ENCODE peak calls at places on chromosomes 12 and 14, in five cellular contexts. One of them, this sample, is unnamed.

GRCh38 chr12:114395755-114396152 is 10.2 kb downstream of the TBX5 start:
- DNase-seq in PC-3: no peak
- DNase-seq in right atrium auricular region: no peak
- DNase-seq in upper lobe of right lung: no peak
- DNase-seq in CD8-positive, alpha-beta memory T cell: no peak
- DNase-seq in this sample: peak; percentile 38

GRCh38 chr12:57047981-57048380 is 1.9 kb downstream of the MYO1A start:
- DNase-seq in right atrium auricular region: no peak
- DNase-seq in CD8-positive, alpha-beta memory T cell: no peak
- DNase-seq in upper lobe of right lung: no peak
- DNase-seq in PC-3: no peak
- DNase-seq in this sample: no peak

GRCh38 chr12:108720757-108721514 is 10.4 kb downstream of the CORO1C start:
- DNase-seq in right atrium auricular region: no peak
- DNase-seq in CD8-positive, alpha-beta memory T cell: no peak
- DNase-seq in PC-3: peak; percentile 65
- DNase-seq in upper lobe of right lung: no peak
- DNase-seq in this sample: no peak

GRCh38 chr12:65839027-65839426 is 14.7 kb downstream of the HMGA2 start:
- DNase-seq in PC-3: peak; percentile 6
- DNase-seq in upper lobe of right lung: no peak
- DNase-seq in right atrium auricular region: no peak
- DNase-seq in CD8-positive, alpha-beta memory T cell: no peak
- DNase-seq in this sample: no peak

GRCh38 chr12:123713398-123714301 is 1.5 kb downstream of the ATP6V0A2 start:
- DNase-seq in upper lobe of right lung: no peak
- DNase-seq in PC-3: peak; percentile 29
- DNase-seq in CD8-positive, alpha-beta memory T cell: no peak
- DNase-seq in right atrium auricular region: no peak
- DNase-seq in this sample: no peak

GRCh38 chr12:114174326-114174725 is 208.2 kb upstream of the RBM19 start:
- DNase-seq in upper lobe of right lung: no peak
- DNase-seq in right atrium auricular region: no peak
- DNase-seq in CD8-positive, alpha-beta memory T cell: no peak
- DNase-seq in PC-3: no peak
- DNase-seq in this sample: no peak

GRCh38 chr12:119746169-119746568 is 78.2 kb downstream of the PRKAB1 start:
- DNase-seq in right atrium auricular region: no peak
- DNase-seq in CD8-positive, alpha-beta memory T cell: no peak
- DNase-seq in PC-3: no peak
- DNase-seq in upper lobe of right lung: no peak
- DNase-seq in this sample: no peak

GRCh38 chr12:60148109-60148508 is 552.3 kb downstream of the SLC16A7 start:
- DNase-seq in right atrium auricular region: no peak
- DNase-seq in upper lobe of right lung: no peak
- DNase-seq in PC-3: peak; percentile 84
- DNase-seq in CD8-positive, alpha-beta memory T cell: no peak
- DNase-seq in this sample: no peak

GRCh38 chr12:75564821-75565220 is 53.4 kb upstream of the KRR1 start:
- DNase-seq in CD8-positive, alpha-beta memory T cell: no peak
- DNase-seq in upper lobe of right lung: no peak
- DNase-seq in PC-3: no peak
- DNase-seq in right atrium auricular region: no peak
- DNase-seq in this sample: no peak

GRCh38 chr12:62210422-62210821 is 49.8 kb upstream of the USP15 start:
- DNase-seq in right atrium auricular region: no peak
- DNase-seq in upper lobe of right lung: no peak
- DNase-seq in CD8-positive, alpha-beta memory T cell: peak; percentile 55
- DNase-seq in PC-3: peak; percentile 69
- DNase-seq in this sample: peak; percentile 64

GRCh38 chr12:107328442-107329133 is 235.2 kb upstream of the CRY1 start:
- DNase-seq in right atrium auricular region: no peak
- DNase-seq in CD8-positive, alpha-beta memory T cell: no peak
- DNase-seq in upper lobe of right lung: no peak
- DNase-seq in PC-3: peak; percentile 53
- DNase-seq in this sample: peak; percentile 56

GRCh38 chr12:130661501-130662255 is 54.4 kb downstream of the RIMBP2 start:
- DNase-seq in right atrium auricular region: no peak
- DNase-seq in CD8-positive, alpha-beta memory T cell: no peak
- DNase-seq in upper lobe of right lung: no peak
- DNase-seq in PC-3: no peak
- DNase-seq in this sample: no peak

GRCh38 chr14:67569651-67570290 is 30.3 kb downstream of the PIGH start:
- DNase-seq in CD8-positive, alpha-beta memory T cell: no peak
- DNase-seq in upper lobe of right lung: peak; percentile 41
- DNase-seq in PC-3: no peak
- DNase-seq in right atrium auricular region: no peak
- DNase-seq in this sample: no peak

GRCh38 chr12:113403435-113404415 is at the start of gene SDS:
- DNase-seq in upper lobe of right lung: no peak
- DNase-seq in CD8-positive, alpha-beta memory T cell: no peak
- DNase-seq in right atrium auricular region: no peak
- DNase-seq in PC-3: peak; percentile 28
- DNase-seq in this sample: peak; percentile 90

GRCh38 chr14:23138173-23138535 is 19.1 kb upstream of the CEBPE start:
- DNase-seq in CD8-positive, alpha-beta memory T cell: no peak
- DNase-seq in upper lobe of right lung: no peak
- DNase-seq in right atrium auricular region: no peak
- DNase-seq in PC-3: no peak
- DNase-seq in this sample: no peak

GRCh38 chr14:98259881-98260280 is 1012.1 kb downstream of the BCL11B start:
- DNase-seq in upper lobe of right lung: no peak
- DNase-seq in CD8-positive, alpha-beta memory T cell: no peak
- DNase-seq in PC-3: peak; percentile 18
- DNase-seq in right atrium auricular region: no peak
- DNase-seq in this sample: no peak

GRCh38 chr12:32533971-32534590 is 134.7 kb downstream of the FGD4 start:
- DNase-seq in upper lobe of right lung: no peak
- DNase-seq in right atrium auricular region: peak; percentile 67
- DNase-seq in CD8-positive, alpha-beta memory T cell: no peak
- DNase-seq in PC-3: peak; percentile 43
- DNase-seq in this sample: no peak

GRCh38 chr14:94998702-94999101 is 158.6 kb downstream of the DICER1 start:
- DNase-seq in PC-3: peak; percentile 11
- DNase-seq in right atrium auricular region: no peak
- DNase-seq in CD8-positive, alpha-beta memory T cell: no peak
- DNase-seq in upper lobe of right lung: no peak
- DNase-seq in this sample: no peak

GRCh38 chr12:48143898-48144297 is 13.4 kb downstream of the ASB8 start:
- DNase-seq in PC-3: no peak
- DNase-seq in right atrium auricular region: no peak
- DNase-seq in upper lobe of right lung: no peak
- DNase-seq in CD8-positive, alpha-beta memory T cell: no peak
- DNase-seq in this sample: no peak

GRCh38 chr12:49947593-49948226 is 2.8 kb upstream of the AQP2 start:
- DNase-seq in upper lobe of right lung: no peak
- DNase-seq in right atrium auricular region: no peak
- DNase-seq in CD8-positive, alpha-beta memory T cell: no peak
- DNase-seq in PC-3: no peak
- DNase-seq in this sample: no peak

GRCh38 chr12:90245396-90245795 is 536.8 kb upstream of the ATP2B1 start:
- DNase-seq in CD8-positive, alpha-beta memory T cell: no peak
- DNase-seq in right atrium auricular region: no peak
- DNase-seq in PC-3: no peak
- DNase-seq in upper lobe of right lung: no peak
- DNase-seq in this sample: no peak

GRCh38 chr14:103520657-103521437 is 1.8 kb downstream of the CKB start:
- DNase-seq in right atrium auricular region: peak; percentile 84
- DNase-seq in upper lobe of right lung: peak; percentile 94
- DNase-seq in PC-3: peak; percentile 82
- DNase-seq in CD8-positive, alpha-beta memory T cell: peak; percentile 77
- DNase-seq in this sample: peak; percentile 96

GRCh38 chr14:95184413-95184790 is 27.1 kb upstream of the DICER1 start:
- DNase-seq in right atrium auricular region: no peak
- DNase-seq in upper lobe of right lung: no peak
- DNase-seq in CD8-positive, alpha-beta memory T cell: no peak
- DNase-seq in PC-3: no peak
- DNase-seq in this sample: peak; percentile 85

GRCh38 chr14:55913324-55914035 is 204.7 kb upstream of the PELI2 start:
- DNase-seq in PC-3: no peak
- DNase-seq in right atrium auricular region: peak; percentile 82
- DNase-seq in upper lobe of right lung: no peak
- DNase-seq in CD8-positive, alpha-beta memory T cell: no peak
- DNase-seq in this sample: peak; percentile 71

GRCh38 chr14:60862283-60862682 is 118.6 kb downstream of the TRMT5 start:
- DNase-seq in right atrium auricular region: no peak
- DNase-seq in CD8-positive, alpha-beta memory T cell: no peak
- DNase-seq in PC-3: peak; percentile 92
- DNase-seq in upper lobe of right lung: no peak
- DNase-seq in this sample: no peak

GRCh38 chr14:50057331-50057730 is 59.0 kb downstream of the VCPKMT start:
- DNase-seq in CD8-positive, alpha-beta memory T cell: no peak
- DNase-seq in PC-3: no peak
- DNase-seq in upper lobe of right lung: no peak
- DNase-seq in right atrium auricular region: no peak
- DNase-seq in this sample: no peak

GRCh38 chr14:50056457-50056856 is 59.9 kb downstream of the VCPKMT start:
- DNase-seq in right atrium auricular region: no peak
- DNase-seq in PC-3: no peak
- DNase-seq in CD8-positive, alpha-beta memory T cell: no peak
- DNase-seq in upper lobe of right lung: peak; percentile 58
- DNase-seq in this sample: no peak

GRCh38 chr14:50055461-50056228 is 60.7 kb downstream of the VCPKMT start:
- DNase-seq in upper lobe of right lung: peak; percentile 46
- DNase-seq in right atrium auricular region: no peak
- DNase-seq in CD8-positive, alpha-beta memory T cell: no peak
- DNase-seq in PC-3: no peak
- DNase-seq in this sample: no peak

GRCh38 chr14:50059773-50060629 is 56.4 kb downstream of the VCPKMT start:
- DNase-seq in PC-3: no peak
- DNase-seq in CD8-positive, alpha-beta memory T cell: no peak
- DNase-seq in upper lobe of right lung: peak; percentile 48
- DNase-seq in right atrium auricular region: no peak
- DNase-seq in this sample: no peak

GRCh38 chr14:50058112-50058511 is 58.3 kb downstream of the VCPKMT start:
- DNase-seq in CD8-positive, alpha-beta memory T cell: no peak
- DNase-seq in right atrium auricular region: no peak
- DNase-seq in PC-3: no peak
- DNase-seq in upper lobe of right lung: no peak
- DNase-seq in this sample: no peak
- H3K4me3 ChIP-seq in CD8-positive, alpha-beta memory T cell: no peak overlapping the region
- H3K4me3 ChIP-seq in right atrium auricular region: no peak overlapping the region
- H3K4me3 ChIP-seq in PC-3: no peak overlapping the region
- H3K4me3 ChIP-seq in upper lobe of right lung: no peak overlapping the region
- H3K4me3 ChIP-seq in this sample: no peak overlapping the region

GRCh38 chr12:64730585-64730964 is 28.6 kb downstream of the GNS start:
- DNase-seq in right atrium auricular region: no peak
- DNase-seq in upper lobe of right lung: no peak
- DNase-seq in CD8-positive, alpha-beta memory T cell: no peak
- DNase-seq in PC-3: no peak
- DNase-seq in this sample: no peak
- H3K27ac ChIP-seq in right atrium auricular region: peak overlapping the region; percentile 28
- H3K27ac ChIP-seq in upper lobe of right lung: peak overlapping the region; percentile 55
- H3K27ac ChIP-seq in CD8-positive, alpha-beta memory T cell: peak overlapping the region; percentile 40
- H3K27ac ChIP-seq in PC-3: no peak overlapping the region
- H3K27ac ChIP-seq in this sample: peak overlapping the region; percentile 48

GRCh38 chr12:121036810-121037326 is 2.2 kb downstream of the OASL start:
- DNase-seq in right atrium auricular region: no peak
- DNase-seq in CD8-positive, alpha-beta memory T cell: peak; percentile 62
- DNase-seq in upper lobe of right lung: peak; percentile 18
- DNase-seq in PC-3: peak; percentile 60
- DNase-seq in this sample: no peak

GRCh38 chr12:121033625-121034349 is 5.3 kb downstream of the OASL start:
- DNase-seq in CD8-positive, alpha-beta memory T cell: peak; percentile 82
- DNase-seq in upper lobe of right lung: no peak
- DNase-seq in right atrium auricular region: no peak
- DNase-seq in PC-3: peak; percentile 87
- DNase-seq in this sample: no peak

GRCh38 chr12:121034906-121035305 is 4.1 kb downstream of the OASL start:
- DNase-seq in PC-3: no peak
- DNase-seq in right atrium auricular region: no peak
- DNase-seq in CD8-positive, alpha-beta memory T cell: no peak
- DNase-seq in upper lobe of right lung: no peak
- DNase-seq in this sample: no peak

GRCh38 chr12:121043067-121043466 is 4.0 kb upstream of the OASL start:
- DNase-seq in CD8-positive, alpha-beta memory T cell: no peak
- DNase-seq in upper lobe of right lung: no peak
- DNase-seq in PC-3: no peak
- DNase-seq in right atrium auricular region: no peak
- DNase-seq in this sample: no peak

DNA sequence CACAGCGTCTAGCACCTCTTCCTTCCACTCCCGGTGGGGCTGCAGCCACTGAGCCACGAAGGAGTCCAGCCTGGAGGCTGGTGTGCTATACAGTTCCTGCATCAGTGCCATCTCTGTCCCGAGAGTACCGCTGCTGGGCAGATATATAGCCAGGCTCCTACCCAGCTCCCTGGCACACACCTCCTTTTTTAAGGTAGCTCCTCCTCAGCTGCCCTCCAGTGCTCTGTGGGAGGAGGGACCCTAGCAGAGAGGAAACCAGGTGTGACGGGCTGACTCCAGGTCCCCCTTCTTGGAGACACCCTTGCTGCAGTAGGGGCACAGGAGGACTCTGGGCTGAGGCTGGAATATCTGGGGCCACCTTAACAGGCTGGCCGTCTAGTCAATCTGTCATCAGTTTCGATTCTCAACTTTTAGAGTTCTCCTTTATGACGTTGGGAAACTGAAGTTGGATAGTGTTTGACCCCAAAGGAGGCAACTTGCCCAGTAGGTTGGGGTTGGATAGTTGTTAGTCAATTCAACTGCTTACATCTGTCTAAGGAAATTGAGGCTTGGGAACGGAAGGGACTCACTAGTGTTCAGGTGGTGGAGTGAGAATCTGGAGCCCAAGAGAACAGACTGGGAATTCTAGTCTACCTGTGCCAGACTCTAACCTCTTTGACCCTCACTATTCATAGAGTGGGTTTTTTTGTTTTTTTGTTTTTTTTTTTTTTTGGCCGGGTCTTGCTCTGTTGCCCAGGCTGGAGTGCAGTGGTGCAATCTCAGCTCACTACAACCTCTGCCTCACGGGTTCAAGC is at the start of gene OASL:
- DNase-seq in PC-3: peak; percentile 63
- DNase-seq in upper lobe of right lung: peak; percentile 76
- DNase-seq in CD8-positive, alpha-beta memory T cell: peak; percentile 73
- DNase-seq in right atrium auricular region: no peak
- DNase-seq in this sample: peak; percentile 54
- H3K4me3 ChIP-seq in PC-3: peak within 1 kb of the TSS; percentile 61
- H3K4me3 ChIP-seq in upper lobe of right lung: peak within 1 kb of the TSS; percentile 60
- H3K4me3 ChIP-seq in CD8-positive, alpha-beta memory T cell: peak within 1 kb of the TSS; percentile 92
- H3K4me3 ChIP-seq in right atrium auricular region: peak within 1 kb of the TSS; percentile 23
- H3K4me3 ChIP-seq in this sample: peak within 1 kb of the TSS; percentile 41

GRCh38 chr12:54214553-54215374 is 26.0 kb upstream of the SMUG1 start:
- DNase-seq in CD8-positive, alpha-beta memory T cell: peak; percentile 91
- DNase-seq in PC-3: peak; percentile 90
- DNase-seq in right atrium auricular region: peak; percentile 75
- DNase-seq in upper lobe of right lung: peak; percentile 92
- DNase-seq in this sample: peak; percentile 89

GRCh38 chr12:54217774-54218221 is 29.0 kb upstream of the SMUG1 start:
- DNase-seq in right atrium auricular region: no peak
- DNase-seq in CD8-positive, alpha-beta memory T cell: no peak
- DNase-seq in PC-3: no peak
- DNase-seq in upper lobe of right lung: peak; percentile 65
- DNase-seq in this sample: peak; percentile 68

GRCh38 chr12:54216580-54217308 is 28.0 kb upstream of the SMUG1 start:
- DNase-seq in PC-3: peak; percentile 88
- DNase-seq in right atrium auricular region: peak; percentile 76
- DNase-seq in CD8-positive, alpha-beta memory T cell: peak; percentile 84
- DNase-seq in upper lobe of right lung: peak; percentile 82
- DNase-seq in this sample: peak; percentile 76

GRCh38 chr12:54215990-54216579 is 27.3 kb upstream of the SMUG1 start:
- DNase-seq in right atrium auricular region: no peak
- DNase-seq in CD8-positive, alpha-beta memory T cell: peak; percentile 58
- DNase-seq in PC-3: no peak
- DNase-seq in upper lobe of right lung: peak; percentile 67
- DNase-seq in this sample: peak; percentile 32

GRCh38 chr12:54217309-54217661 is 28.5 kb upstream of the SMUG1 start:
- DNase-seq in CD8-positive, alpha-beta memory T cell: no peak
- DNase-seq in upper lobe of right lung: no peak
- DNase-seq in PC-3: no peak
- DNase-seq in right atrium auricular region: no peak
- DNase-seq in this sample: no peak
- H3K27ac ChIP-seq in CD8-positive, alpha-beta memory T cell: no peak overlapping the region
- H3K27ac ChIP-seq in upper lobe of right lung: no peak overlapping the region
- H3K27ac ChIP-seq in PC-3: no peak overlapping the region
- H3K27ac ChIP-seq in right atrium auricular region: no peak overlapping the region
- H3K27ac ChIP-seq in this sample: no peak overlapping the region